ENCODE peak calls at places on chromosome 22, in seven cellular contexts. One of them, this sample, is unnamed.

GRCh38 chr22:23414727-23415489 is 165.2 kb downstream of the IGLL1 start:
- DNase-seq in prostate gland: no peak
- DNase-seq in breast epithelium: no peak
- DNase-seq in WERI-Rb-1: no peak
- DNase-seq in upper lobe of left lung: no peak
- DNase-seq in neuronal stem cell: no peak
- DNase-seq in dorsolateral prefrontal cortex: no peak
- DNase-seq in this sample: no peak

GRCh38 chr22:36068776-36069344 is 40.2 kb upstream of the RBFOX2 start:
- DNase-seq in prostate gland: no peak
- DNase-seq in breast epithelium: no peak
- DNase-seq in WERI-Rb-1: peak
- DNase-seq in upper lobe of left lung: no peak
- DNase-seq in neuronal stem cell: no peak
- DNase-seq in dorsolateral prefrontal cortex: no peak
- DNase-seq in this sample: no peak

GRCh38 chr22:32073823-32074380 is 30.8 kb downstream of the SLC5A1 start:
- DNase-seq in prostate gland: no peak
- DNase-seq in breast epithelium: no peak
- DNase-seq in WERI-Rb-1: no peak
- DNase-seq in upper lobe of left lung: no peak
- DNase-seq in neuronal stem cell: no peak
- DNase-seq in dorsolateral prefrontal cortex: no peak
- DNase-seq in this sample: peak

GRCh38 chr22:50486561-50487289 is at the start of gene MIOX:
- DNase-seq in prostate gland: no peak
- DNase-seq in breast epithelium: no peak
- DNase-seq in WERI-Rb-1: no peak
- DNase-seq in upper lobe of left lung: no peak
- DNase-seq in neuronal stem cell: no peak
- DNase-seq in dorsolateral prefrontal cortex: no peak
- DNase-seq in this sample: no peak

GRCh38 chr22:42434283-42434682 is 2.1 kb upstream of the NFAM1 start:
- DNase-seq in prostate gland: no peak
- DNase-seq in breast epithelium: no peak
- DNase-seq in WERI-Rb-1: no peak
- DNase-seq in upper lobe of left lung: no peak
- DNase-seq in neuronal stem cell: no peak
- DNase-seq in dorsolateral prefrontal cortex: no peak
- DNase-seq in this sample: no peak

GRCh38 chr22:45179276-45180049 is 15.7 kb downstream of the NUP50 start:
- DNase-seq in prostate gland: no peak
- DNase-seq in breast epithelium: no peak
- DNase-seq in WERI-Rb-1: no peak
- DNase-seq in upper lobe of left lung: no peak
- DNase-seq in neuronal stem cell: no peak
- DNase-seq in dorsolateral prefrontal cortex: no peak
- DNase-seq in this sample: no peak

GRCh38 chr22:31960767-31961166 is 16.4 kb downstream of the YWHAH start:
- DNase-seq in prostate gland: no peak
- DNase-seq in breast epithelium: no peak
- DNase-seq in WERI-Rb-1: no peak
- DNase-seq in upper lobe of left lung: no peak
- DNase-seq in neuronal stem cell: no peak
- DNase-seq in dorsolateral prefrontal cortex: no peak
- DNase-seq in this sample: no peak

GRCh38 chr22:50696799-50697561 is 24.4 kb downstream of the SHANK3 start:
- DNase-seq in prostate gland: no peak
- DNase-seq in breast epithelium: no peak
- DNase-seq in WERI-Rb-1: peak
- DNase-seq in upper lobe of left lung: no peak
- DNase-seq in neuronal stem cell: peak
- DNase-seq in dorsolateral prefrontal cortex: peak
- DNase-seq in this sample: peak

GRCh38 chr22:31139866-31140716 is at the start of gene PLA2G3:
- DNase-seq in prostate gland: peak
- DNase-seq in breast epithelium: no peak
- DNase-seq in WERI-Rb-1: no peak
- DNase-seq in upper lobe of left lung: peak
- DNase-seq in neuronal stem cell: peak
- DNase-seq in dorsolateral prefrontal cortex: peak
- DNase-seq in this sample: peak

GRCh38 chr22:19723165-19723989 is at the start of gene GP1BB:
- DNase-seq in prostate gland: no peak
- DNase-seq in breast epithelium: no peak
- DNase-seq in WERI-Rb-1: no peak
- DNase-seq in upper lobe of left lung: no peak
- DNase-seq in neuronal stem cell: no peak
- DNase-seq in dorsolateral prefrontal cortex: no peak
- DNase-seq in this sample: peak

GRCh38 chr22:39238966-39239510 is 5.7 kb downstream of the PDGFB start:
- DNase-seq in prostate gland: no peak
- DNase-seq in breast epithelium: no peak
- DNase-seq in WERI-Rb-1: no peak
- DNase-seq in upper lobe of left lung: no peak
- DNase-seq in neuronal stem cell: no peak
- DNase-seq in dorsolateral prefrontal cortex: no peak
- DNase-seq in this sample: no peak

GRCh38 chr22:23204541-23205157 is 24.3 kb downstream of the BCR start:
- DNase-seq in prostate gland: no peak
- DNase-seq in breast epithelium: peak
- DNase-seq in WERI-Rb-1: no peak
- DNase-seq in upper lobe of left lung: no peak
- DNase-seq in neuronal stem cell: no peak
- DNase-seq in dorsolateral prefrontal cortex: no peak
- DNase-seq in this sample: no peak

GRCh38 chr22:50704510-50705218 is 32.0 kb downstream of the SHANK3 start:
- DNase-seq in prostate gland: no peak
- DNase-seq in breast epithelium: no peak
- DNase-seq in WERI-Rb-1: no peak
- DNase-seq in upper lobe of left lung: no peak
- DNase-seq in neuronal stem cell: no peak
- DNase-seq in dorsolateral prefrontal cortex: peak
- DNase-seq in this sample: no peak

GRCh38 chr22:27183474-27183873 is 526.1 kb downstream of the MIAT start:
- DNase-seq in prostate gland: no peak
- DNase-seq in breast epithelium: no peak
- DNase-seq in WERI-Rb-1: no peak
- DNase-seq in upper lobe of left lung: no peak
- DNase-seq in neuronal stem cell: no peak
- DNase-seq in dorsolateral prefrontal cortex: no peak
- DNase-seq in this sample: no peak

GRCh38 chr22:42801537-42802165 is 55.4 kb downstream of the ARFGAP3 start:
- DNase-seq in prostate gland: no peak
- DNase-seq in breast epithelium: no peak
- DNase-seq in WERI-Rb-1: no peak
- DNase-seq in upper lobe of left lung: no peak
- DNase-seq in neuronal stem cell: no peak
- DNase-seq in dorsolateral prefrontal cortex: no peak
- DNase-seq in this sample: no peak

GRCh38 chr22:49972163-49973017 is 11.8 kb downstream of the PIM3 start:
- DNase-seq in prostate gland: peak
- DNase-seq in breast epithelium: peak
- DNase-seq in WERI-Rb-1: no peak
- DNase-seq in upper lobe of left lung: peak
- DNase-seq in neuronal stem cell: no peak
- DNase-seq in dorsolateral prefrontal cortex: peak
- DNase-seq in this sample: no peak

GRCh38 chr22:44616882-44617655 is 84.9 kb upstream of the PRR5 start:
- DNase-seq in prostate gland: no peak
- DNase-seq in breast epithelium: no peak
- DNase-seq in WERI-Rb-1: no peak
- DNase-seq in upper lobe of left lung: no peak
- DNase-seq in neuronal stem cell: no peak
- DNase-seq in dorsolateral prefrontal cortex: no peak
- DNase-seq in this sample: no peak

GRCh38 chr22:20853236-20853660 is 5.4 kb downstream of the PI4KA start:
- DNase-seq in prostate gland: no peak
- DNase-seq in breast epithelium: no peak
- DNase-seq in WERI-Rb-1: peak
- DNase-seq in upper lobe of left lung: no peak
- DNase-seq in neuronal stem cell: no peak
- DNase-seq in dorsolateral prefrontal cortex: no peak
- DNase-seq in this sample: no peak

GRCh38 chr22:43110444-43110926 is at the start of gene BIK:
- DNase-seq in prostate gland: peak
- DNase-seq in breast epithelium: no peak
- DNase-seq in WERI-Rb-1: peak
- DNase-seq in upper lobe of left lung: peak
- DNase-seq in neuronal stem cell: peak
- DNase-seq in dorsolateral prefrontal cortex: no peak
- DNase-seq in this sample: peak

GRCh38 chr22:48253573-48253972 is 1491.1 kb downstream of the TBC1D22A start:
- DNase-seq in prostate gland: no peak
- DNase-seq in breast epithelium: no peak
- DNase-seq in WERI-Rb-1: no peak
- DNase-seq in upper lobe of left lung: peak
- DNase-seq in neuronal stem cell: no peak
- DNase-seq in dorsolateral prefrontal cortex: no peak
- DNase-seq in this sample: no peak
- H3K27ac ChIP-seq in prostate gland: no peak
- H3K27ac ChIP-seq in breast epithelium: no peak
- H3K27ac ChIP-seq in WERI-Rb-1: no peak
- H3K27ac ChIP-seq in upper lobe of left lung: no peak
- H3K27ac ChIP-seq in neuronal stem cell: no peak
- H3K27ac ChIP-seq in dorsolateral prefrontal cortex: no peak
- H3K27ac ChIP-seq in this sample: no peak

GRCh38 chr22:38238519-38239051 is 34.2 kb downstream of the TMEM184B start:
- DNase-seq in prostate gland: no peak
- DNase-seq in breast epithelium: no peak
- DNase-seq in WERI-Rb-1: no peak
- DNase-seq in upper lobe of left lung: no peak
- DNase-seq in neuronal stem cell: no peak
- DNase-seq in dorsolateral prefrontal cortex: no peak
- DNase-seq in this sample: no peak
- H3K27ac ChIP-seq in prostate gland: peak
- H3K27ac ChIP-seq in breast epithelium: peak
- H3K27ac ChIP-seq in WERI-Rb-1: no peak
- H3K27ac ChIP-seq in upper lobe of left lung: peak
- H3K27ac ChIP-seq in neuronal stem cell: no peak
- H3K27ac ChIP-seq in dorsolateral prefrontal cortex: peak
- H3K27ac ChIP-seq in this sample: no peak

GRCh38 chr22:46574438-46574992 is 37.1 kb upstream of the CELSR1 start:
- DNase-seq in prostate gland: no peak
- DNase-seq in breast epithelium: no peak
- DNase-seq in WERI-Rb-1: no peak
- DNase-seq in upper lobe of left lung: peak
- DNase-seq in neuronal stem cell: no peak
- DNase-seq in dorsolateral prefrontal cortex: no peak
- DNase-seq in this sample: no peak
- H3K27ac ChIP-seq in prostate gland: no peak
- H3K27ac ChIP-seq in breast epithelium: peak
- H3K27ac ChIP-seq in WERI-Rb-1: no peak
- H3K27ac ChIP-seq in upper lobe of left lung: no peak
- H3K27ac ChIP-seq in neuronal stem cell: no peak
- H3K27ac ChIP-seq in dorsolateral prefrontal cortex: no peak
- H3K27ac ChIP-seq in this sample: peak

DNA sequence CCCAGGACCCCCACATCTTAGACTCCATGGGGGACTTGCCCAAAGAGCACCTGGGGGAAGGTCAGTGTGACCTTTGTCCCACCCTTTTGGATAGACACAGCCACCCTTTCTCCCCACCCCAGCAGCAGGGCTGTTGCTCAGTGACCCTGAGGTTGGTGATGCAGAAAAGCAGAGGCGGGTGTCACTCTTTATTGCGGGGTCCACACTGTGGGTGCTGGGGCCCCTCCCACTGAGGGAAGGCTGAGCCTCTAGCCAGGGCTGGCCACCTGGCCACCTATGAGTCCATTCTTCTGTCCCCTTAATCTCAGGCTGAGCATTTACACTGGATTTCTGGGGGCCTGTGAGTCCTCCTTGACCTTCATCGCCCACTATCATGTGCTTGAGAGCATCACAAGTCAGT is 7.4 kb downstream of the LRRC75B start:
- DNase-seq in prostate gland: no peak
- DNase-seq in breast epithelium: no peak
- DNase-seq in WERI-Rb-1: no peak
- DNase-seq in upper lobe of left lung: no peak
- DNase-seq in neuronal stem cell: no peak
- DNase-seq in dorsolateral prefrontal cortex: no peak
- DNase-seq in this sample: no peak
- H3K27ac ChIP-seq in prostate gland: no peak
- H3K27ac ChIP-seq in breast epithelium: no peak
- H3K27ac ChIP-seq in WERI-Rb-1: no peak
- H3K27ac ChIP-seq in upper lobe of left lung: no peak
- H3K27ac ChIP-seq in neuronal stem cell: no peak
- H3K27ac ChIP-seq in dorsolateral prefrontal cortex: no peak
- H3K27ac ChIP-seq in this sample: no peak

GRCh38 chr22:28442264-28442950 is 237.2 kb downstream of the TTC28 start:
- DNase-seq in prostate gland: peak
- DNase-seq in breast epithelium: peak
- DNase-seq in WERI-Rb-1: no peak
- DNase-seq in upper lobe of left lung: peak
- DNase-seq in neuronal stem cell: peak
- DNase-seq in dorsolateral prefrontal cortex: peak
- DNase-seq in this sample: peak
- H3K27ac ChIP-seq in prostate gland: peak
- H3K27ac ChIP-seq in breast epithelium: peak
- H3K27ac ChIP-seq in WERI-Rb-1: no peak
- H3K27ac ChIP-seq in upper lobe of left lung: peak
- H3K27ac ChIP-seq in neuronal stem cell: no peak
- H3K27ac ChIP-seq in dorsolateral prefrontal cortex: peak
- H3K27ac ChIP-seq in this sample: peak

GRCh38 chr22:37173709-37174108 is 14.3 kb downstream of the C1QTNF6 start:
- DNase-seq in prostate gland: no peak
- DNase-seq in breast epithelium: no peak
- DNase-seq in WERI-Rb-1: no peak
- DNase-seq in upper lobe of left lung: peak
- DNase-seq in neuronal stem cell: no peak
- DNase-seq in dorsolateral prefrontal cortex: no peak
- DNase-seq in this sample: no peak
- H3K27ac ChIP-seq in prostate gland: no peak
- H3K27ac ChIP-seq in breast epithelium: no peak
- H3K27ac ChIP-seq in WERI-Rb-1: no peak
- H3K27ac ChIP-seq in upper lobe of left lung: no peak
- H3K27ac ChIP-seq in neuronal stem cell: no peak
- H3K27ac ChIP-seq in dorsolateral prefrontal cortex: no peak
- H3K27ac ChIP-seq in this sample: no peak

GRCh38 chr22:33357894-33358440 is 299.8 kb upstream of the SYN3 start:
- DNase-seq in prostate gland: peak
- DNase-seq in breast epithelium: no peak
- DNase-seq in WERI-Rb-1: peak
- DNase-seq in upper lobe of left lung: no peak
- DNase-seq in neuronal stem cell: no peak
- DNase-seq in dorsolateral prefrontal cortex: no peak
- DNase-seq in this sample: no peak
- H3K27ac ChIP-seq in prostate gland: no peak
- H3K27ac ChIP-seq in breast epithelium: no peak
- H3K27ac ChIP-seq in WERI-Rb-1: no peak
- H3K27ac ChIP-seq in upper lobe of left lung: no peak
- H3K27ac ChIP-seq in neuronal stem cell: no peak
- H3K27ac ChIP-seq in dorsolateral prefrontal cortex: no peak
- H3K27ac ChIP-seq in this sample: no peak